ENCODE peak calls at places on chromosomes 6 and 20, in four cellular contexts. S is thyroid gland, E is NCI-H1105 treated with DMSO at 0.1 percent for 48 hours, U is HFFc6. K is an unnamed sample.

GRCh38 chr6:167565884-167566491 is 241.1 kb downstream of the TTLL2 start:
- DNase-seq in S (no peak), E (no peak), U (no peak), K (no peak)

GRCh38 chr6:26179675-26180074 is 92.4 kb downstream of the HFE start:
- DNase-seq in S (no peak), E (no peak), U (no peak), K (no peak)

GRCh38 chr6:7542065-7542877 is 800 bp downstream of the DSP start:
- DNase-seq in S (peak), E (peak), U (no peak), K (no peak)

GRCh38 chr6:134223761-134224445 is 94.0 kb downstream of the SGK1 start:
- DNase-seq in S (no peak), E (no peak), U (no peak), K (no peak)

GRCh38 chr6:127365874-127366273 is 22.5 kb upstream of the ECHDC1 start:
- DNase-seq in S (no peak), E (no peak), U (no peak), K (no peak)

GRCh38 chr20:32753731-32754130 is 8.5 kb upstream of the DNMT3B start:
- DNase-seq in S (no peak), E (no peak), U (peak), K (no peak)

GRCh38 chr6:148343028-148343374 is 363 bp downstream of the SASH1 start:
- DNase-seq in S (no peak), E (no peak), U (no peak), K (no peak)

GRCh38 chr6:11522819-11523218 is 14.7 kb upstream of the TMEM170B start:
- DNase-seq in S (peak), E (no peak), U (no peak), K (no peak)

GRCh38 chr6:53391170-53391569 is 42.4 kb upstream of the ELOVL5 start:
- DNase-seq in S (no peak), E (no peak), U (no peak), K (no peak)

GRCh38 chr6:31495580-31495979 is 2.4 kb upstream of the MICB start:
- DNase-seq in S (no peak), E (no peak), U (peak), K (no peak)

GRCh38 chr6:90294614-90294988 is 2.0 kb downstream of the BACH2 start:
- DNase-seq in S (no peak), E (no peak), U (no peak), K (no peak)

GRCh38 chr6:41371461-41371991 is 36.1 kb downstream of the NCR2 start:
- DNase-seq in S (peak), E (no peak), U (peak), K (no peak)

GRCh38 chr20:13936781-13937576 is 53.4 kb downstream of the SEL1L2 start:
- DNase-seq in S (no peak), E (no peak), U (no peak), K (no peak)

GRCh38 chr6:168239374-168239773 is 80.2 kb downstream of the DACT2 start:
- DNase-seq in S (no peak), E (no peak), U (no peak), K (no peak)

GRCh38 chr6:46949662-46950280 is 28.0 kb upstream of the ADGRF5 start:
- DNase-seq in S (peak), E (no peak), U (no peak), K (no peak)

GRCh38 chr6:15947923-15948322 is 181.0 kb upstream of the MYLIP start:
- DNase-seq in S (no peak), E (no peak), U (no peak), K (no peak)

GRCh38 chr6:11380969-11381744 is 148.7 kb upstream of the NEDD9 start:
- DNase-seq in S (peak), E (no peak), U (no peak), K (no peak)

GRCh38 chr6:130624046-130624445 is 203.2 kb upstream of the SMLR1 start:
- DNase-seq in S (no peak), E (no peak), U (peak), K (no peak)

GRCh38 chr20:63855363-63856110 is 5.8 kb upstream of the ABHD16B start:
- DNase-seq in S (no peak), E (no peak), U (no peak), K (no peak)

GRCh38 chr6:141925001-141925400 is 207.7 kb upstream of the GJE1 start:
- DNase-seq in S (no peak), E (no peak), U (no peak), K (no peak)

GRCh38 chr20:16760431-16761304 is 12.5 kb downstream of the OTOR start:
- DNase-seq in S (peak), E (no peak), U (no peak), K (no peak)

GRCh38 chr6:161544801-161545490 is 271.1 kb upstream of the AGPAT4 start:
- DNase-seq in S (no peak), E (no peak), U (no peak), K (no peak)

GRCh38 chr6:106886444-106886843 is 88.1 kb downstream of the CD24 start:
- DNase-seq in S (no peak), E (no peak), U (no peak), K (no peak)

GRCh38 chr20:48354320-48355263 is 473.2 kb downstream of the PREX1 start:
- DNase-seq in S (no peak), E (no peak), U (no peak), K (no peak)

GRCh38 chr6:42339991-42340401 is 111.7 kb downstream of the TRERF1 start:
- DNase-seq in S (no peak), E (no peak), U (no peak), K (no peak)

GRCh38 chr20:52953020-52953419 is 19.1 kb upstream of the TSHZ2 start:
- DNase-seq in S (no peak), E (no peak), U (no peak), K (no peak)

GRCh38 chr6:7467007-7467897 is 74.2 kb upstream of the DSP start:
- DNase-seq in S (no peak), E (no peak), U (peak), K (no peak)

GRCh38 chr6:109373762-109374161 is 8.5 kb downstream of the CD164 start:
- DNase-seq in S (no peak), E (no peak), U (no peak), K (no peak)

GRCh38 chr6:33880104-33880678 is 76.4 kb upstream of the MLN start:
- DNase-seq in S (no peak), E (no peak), U (no peak), K (no peak)

GRCh38 chr20:53606364-53606985 is 12.8 kb upstream of the ZNF217 start:
- DNase-seq in S (no peak), E (no peak), U (peak), K (no peak)

GRCh38 chr6:44237021-44237812 is 9.7 kb upstream of the HSP90AB1 start:
- DNase-seq in S (peak), E (peak), U (peak), K (peak)

GRCh38 chr6:143400258-143401059 is 50.0 kb downstream of the ADAT2 start:
- DNase-seq in S (peak), E (peak), U (no peak), K (no peak)

GRCh38 chr6:139256087-139256486 is 35.7 kb downstream of the TXLNB start:
- DNase-seq in S (no peak), E (no peak), U (peak), K (no peak)

GRCh38 chr20:4369798-4370124 is 351.9 kb upstream of the PRND start:
- DNase-seq in S (no peak), E (no peak), U (no peak), K (no peak)

GRCh38 chr6:168275168-168275567 is 44.4 kb downstream of the DACT2 start:
- DNase-seq in S (no peak), E (no peak), U (no peak), K (no peak)